ENCODE peak calls at places on chromosomes 1 and 21, in five cellular contexts. B is stimulated activated CD4-positive, alpha-beta T cell treated with anti-CD3 and anti-CD28 coated beads, Interleukin-1b, Interleukin-23, amount 100 ng/mL, for 1 hour; X is activated CD4-positive, alpha-beta memory T cell treated with anti-CD3 and anti-CD28 coated beads for 36 hours; K is AG04449; N is erythroblast. F is an unnamed sample.
A peak's percentile ranks its signal among the peaks of the same experiment; 100 is the strongest.

GRCh38 chr1:199786695-199787094 is 240.8 kb upstream of the NR5A2 start:
- DNase-seq in N (no peak), K (no peak), B (no peak), X (no peak), F (no peak)

GRCh38 chr1:228017356-228018124 is 10.7 kb downstream of the WNT3A start:
- DNase-seq in X (peak; percentile 6), N (no peak), K (no peak), B (no peak), F (no peak)

GRCh38 chr1:85894651-85895050 is 186.4 kb upstream of the ZNHIT6 start:
- DNase-seq in B (no peak), X (no peak), K (no peak), N (peak; percentile 26), F (peak; percentile 48)

GRCh38 chr21:21232320-21232719 is 234.1 kb downstream of the NCAM2 start:
- DNase-seq in N (peak; percentile 0), X (no peak), K (peak; percentile 33), B (no peak), F (peak; percentile 45)

GRCh38 chr1:59976194-59977074 is 49.9 kb upstream of the CYP2J2 start:
- DNase-seq in B (no peak), X (peak; percentile 59), N (peak; percentile 59), K (no peak), F (peak; percentile 45)

GRCh38 chr1:200558866-200559459 is 61.6 kb downstream of the KIF14 start:
- DNase-seq in B (no peak), X (no peak), N (peak; percentile 56), K (peak; percentile 21), F (peak; percentile 67)

GRCh38 chr1:8889925-8890785 is 11.7 kb upstream of the ENO1 start:
- DNase-seq in B (no peak), K (peak; percentile 59), X (no peak), N (no peak), F (peak; percentile 56)

GRCh38 chr1:52164604-52165003 is 22.7 kb downstream of the ZFYVE9 start:
- DNase-seq in X (no peak), K (no peak), N (no peak), B (no peak), F (no peak)

GRCh38 chr1:243658596-243659105 is 191.4 kb downstream of the AKT3 start:
- DNase-seq in K (no peak), B (no peak), X (no peak), N (no peak), F (no peak)

GRCh38 chr1:203366476-203366875 is 15.6 kb upstream of the FMOD start:
- DNase-seq in K (no peak), X (no peak), B (no peak), N (no peak), F (no peak)

GRCh38 chr1:29629814-29630516 is 393.6 kb downstream of the PTPRU start:
- DNase-seq in K (no peak), N (no peak), B (no peak), X (no peak), F (no peak)

GRCh38 chr1:34758751-34759150 is 789 bp upstream of the GJB4 start:
- DNase-seq in X (no peak), N (no peak), K (no peak), B (no peak), F (peak; percentile 62)

GRCh38 chr1:110524311-110525249 is 5.6 kb upstream of the KCNA10 start:
- DNase-seq in K (no peak), N (peak; percentile 65), B (peak; percentile 2), X (peak; percentile 65), F (peak; percentile 45)

GRCh38 chr1:222288056-222288455 is 259.8 kb downstream of the HHIPL2 start:
- DNase-seq in N (peak; percentile 13), X (no peak), K (no peak), B (no peak), F (no peak)

GRCh38 chr1:169779970-169780369 is 14.7 kb downstream of the METTL18 start:
- DNase-seq in B (no peak), K (no peak), N (no peak), X (no peak), F (no peak)

GRCh38 chr1:202005958-202006357 is 4.4 kb upstream of the ELF3 start:
- DNase-seq in N (peak; percentile 24), K (no peak), B (no peak), X (no peak), F (no peak)

GRCh38 chr1:94819584-94819944 is 593 bp upstream of the SLC44A3 start:
- DNase-seq in B (no peak), X (no peak), K (no peak), N (no peak), F (peak; percentile 16)

GRCh38 chr21:34693192-34693810 is 24.5 kb downstream of the CLIC6 start:
- DNase-seq in N (peak; percentile 76), K (peak; percentile 23), X (peak; percentile 54), B (no peak), F (peak; percentile 59)

GRCh38 chr1:20185834-20186782 is at the start of the genes PLA2G2C and UBXN10:
- DNase-seq in B (no peak), K (no peak), X (peak; percentile 88), N (peak; percentile 85), F (no peak)

GRCh38 chr1:221556435-221556834 is 185.5 kb downstream of the DUSP10 start:
- DNase-seq in N (no peak), K (no peak), X (no peak), B (no peak), F (no peak)

GRCh38 chr1:153749408-153750005 is 21.7 kb downstream of the INTS3 start:
- DNase-seq in K (peak; percentile 31), N (peak; percentile 87), B (peak; percentile 57), X (peak; percentile 88), F (peak; percentile 89)

GRCh38 chr1:3119748-3120524 is 50.9 kb downstream of the PRDM16 start:
- DNase-seq in X (no peak), N (no peak), B (no peak), K (no peak), F (no peak)

GRCh38 chr21:26093094-26093493 is 77.5 kb downstream of the APP start:
- DNase-seq in K (no peak), N (no peak), B (no peak), X (no peak), F (no peak)

GRCh38 chr1:7684132-7684531 is 87.0 kb upstream of the VAMP3 start:
- DNase-seq in N (no peak), X (no peak), K (no peak), B (no peak), F (no peak)

GRCh38 chr1:2174348-2175054 is 20.1 kb downstream of the FAAP20 start:
- DNase-seq in K (peak; percentile 5), X (peak; percentile 57), N (peak; percentile 57), B (no peak), F (peak; percentile 50)

GRCh38 chr21:41425954-41426655 is at the start of gene MX1:
- DNase-seq in K (no peak), N (no peak), X (peak; percentile 93), B (peak; percentile 69), F (peak; percentile 73)

GRCh38 chr1:228363686-228364067 is 43.0 kb downstream of the TRIM11 start:
- DNase-seq in B (no peak), X (no peak), K (no peak), N (no peak), F (no peak)

GRCh38 chr1:232891116-232891515 is 59.3 kb upstream of the NTPCR start:
- DNase-seq in K (peak; percentile 67), X (no peak), B (no peak), N (no peak), F (no peak)

GRCh38 chr1:232793944-232794343 is 11.3 kb upstream of the MAP10 start:
- DNase-seq in B (no peak), N (no peak), K (peak; percentile 26), X (peak; percentile 37), F (peak; percentile 30)

GRCh38 chr1:175319112-175319911 is 126.7 kb upstream of the KIAA0040 start:
- DNase-seq in X (peak; percentile 76), N (peak; percentile 85), K (peak; percentile 19), B (peak; percentile 34), F (peak; percentile 67)

GRCh38 chr1:227728892-227729143 is 6.3 kb downstream of the JMJD4 start:
- DNase-seq in N (no peak), X (no peak), K (no peak), B (no peak), F (no peak)

GRCh38 chr1:154608522-154609294 is 722 bp upstream of the ADAR start:
- DNase-seq in N (peak; percentile 65), X (peak; percentile 59), K (no peak), B (no peak), F (peak; percentile 76)